ENCODE peak calls at places on chromosomes 6 and 20, in nine cellular contexts. T is iPS-NIHi11, Q is tibial nerve, A is GM19239, W is HFFc6, I is lung microvascular endothelial cell, J is ACHN, P is H4, M is NCI-H460. L is an unnamed sample.

GRCh38 chr6:1382883-1383728 is 6.3 kb upstream of the FOXF2 start:
- DNase-seq in W (no peak), J (no peak), Q (no peak), T (no peak), P (no peak), M (no peak), A (no peak), I (no peak), L (no peak)

GRCh38 chr6:113306552-113307145 is 550.5 kb upstream of the MARCKS start:
- DNase-seq in J (peak; percentile 49), Q (peak; percentile 46), P (peak; percentile 33), T (peak; percentile 49), W (no peak), M (peak; percentile 25), A (peak; percentile 24), I (peak; percentile 34), L (no peak)

GRCh38 chr6:64948261-64948660 is 758.8 kb downstream of the EYS start:
- DNase-seq in M (no peak), I (no peak), J (no peak), T (no peak), W (no peak), Q (no peak), P (no peak), A (no peak), L (no peak)

GRCh38 chr6:21668794-21669193 is 75.2 kb downstream of the SOX4 start:
- DNase-seq in Q (no peak), W (no peak), I (no peak), A (no peak), T (no peak), P (no peak), M (no peak), J (no peak), L (no peak)

GRCh38 chr6:122376246-122376645 is 23.2 kb upstream of the HSF2 start:
- DNase-seq in W (no peak), A (no peak), M (no peak), T (no peak), P (no peak), I (no peak), Q (no peak), J (no peak), L (no peak)

GRCh38 chr6:32168350-32168749 is 4.0 kb downstream of the EGFL8 start:
- DNase-seq in I (no peak), T (no peak), Q (no peak), J (no peak), P (no peak), W (no peak), M (no peak), A (no peak), L (no peak)

GRCh38 chr6:55822815-55823214 is 52.6 kb downstream of the BMP5 start:
- DNase-seq in Q (no peak), A (no peak), J (no peak), I (no peak), M (no peak), P (no peak), T (no peak), W (peak; percentile 1), L (no peak)

GRCh38 chr6:115783402-115784061 is 277.2 kb downstream of the FRK start:
- DNase-seq in I (peak; percentile 0), Q (no peak), P (no peak), M (no peak), T (no peak), A (no peak), J (no peak), W (no peak), L (no peak)

GRCh38 chr6:89352329-89353117 is at the start of gene UBE2J1:
- DNase-seq in P (peak; percentile 47), J (peak; percentile 89), M (peak; percentile 78), A (no peak), I (peak; percentile 96), W (peak; percentile 89), Q (peak; percentile 84), T (peak; percentile 90), L (peak; percentile 85)

GRCh38 chr20:24697411-24697810 is 228.0 kb downstream of the SYNDIG1 start:
- DNase-seq in Q (no peak), P (peak; percentile 1), J (no peak), M (no peak), A (no peak), W (no peak), I (no peak), T (no peak), L (no peak)

GRCh38 chr6:31620586-31621319 is at the start of gene PRRC2A:
- DNase-seq in I (no peak), J (peak; percentile 62), P (peak; percentile 66), W (no peak), Q (peak; percentile 94), A (peak; percentile 50), T (peak; percentile 96), M (no peak), L (peak; percentile 52)

GRCh38 chr6:140956567-140957306 is 1176.0 kb upstream of the GJE1 start:
- DNase-seq in J (no peak), M (no peak), T (no peak), A (no peak), I (no peak), P (peak; percentile 22), Q (no peak), W (peak; percentile 52), L (no peak)

GRCh38 chr6:105326838-105327745 is 75.8 kb downstream of the PREP start:
- DNase-seq in A (no peak), Q (no peak), W (peak; percentile 79), P (no peak), J (peak; percentile 66), M (peak; percentile 16), T (no peak), I (no peak), L (no peak)

L was measured in T47D.